ENCODE peak calls at places on chromosomes 7 and 10, in seven cellular contexts. B, M, A, Y, J, K and D are unnamed samples.

GRCh38 chr7:105625986-105626385 is 44.7 kb upstream of the EFCAB10 start:
- DNase-seq in Y (no peak), J (no peak), K (no peak), B (no peak), M (no peak), A (no peak), D (no peak)

GRCh38 chr7:100802951-100803350 is 24.4 kb downstream of the EPHB4 start:
- DNase-seq in Y (no peak), B (no peak), M (no peak), J (peak; percentile 32), K (peak; percentile 37), A (no peak), D (no peak)

GRCh38 chr10:73644015-73644743 is 2.9 kb upstream of the MYOZ1 start:
- DNase-seq in Y (peak; percentile 58), J (peak; percentile 65), M (no peak), K (no peak), B (peak; percentile 99), A (peak; percentile 63), D (no peak)

GRCh38 chr7:44964384-44964830 is 14.4 kb downstream of the MYO1G start:
- DNase-seq in Y (no peak), B (no peak), K (no peak), J (no peak), M (no peak), A (no peak), D (no peak)

GRCh38 chr7:26103541-26104070 is 48.4 kb upstream of the NFE2L3 start:
- DNase-seq in K (no peak), Y (no peak), B (no peak), M (no peak), A (no peak), J (no peak), D (no peak)

GRCh38 chr7:157480651-157481050 is 143.8 kb downstream of the DNAJB6 start:
- DNase-seq in A (no peak), M (no peak), B (no peak), K (peak; percentile 57), J (no peak), Y (no peak), D (no peak)

GRCh38 chr10:43120948-43121290 is 17.3 kb upstream of the CSGALNACT2 start:
- DNase-seq in M (no peak), J (no peak), K (peak; percentile 81), B (no peak), A (peak; percentile 26), Y (peak; percentile 80), D (no peak)

GRCh38 chr7:22485189-22485588 is 14.8 kb downstream of the STEAP1B start:
- DNase-seq in A (no peak), J (no peak), Y (no peak), M (no peak), B (peak; percentile 47), K (no peak), D (no peak)

GRCh38 chr10:55628260-55628701 is 732.8 kb downstream of the ZWINT start:
- DNase-seq in B (no peak), M (no peak), Y (peak; percentile 34), J (peak; percentile 36), A (no peak), K (peak; percentile 58), D (no peak)

GRCh38 chr7:135799881-135800280 is 51.3 kb upstream of the FAM180A start:
- DNase-seq in M (no peak), Y (no peak), A (no peak), B (no peak), J (no peak), K (no peak), D (no peak)

GRCh38 chr10:22386396-22386928 is 41.2 kb downstream of the SPAG6 start:
- DNase-seq in B (no peak), K (no peak), M (no peak), Y (no peak), J (no peak), A (no peak), D (no peak)

GRCh38 chr7:77665161-77665560 is 31.1 kb upstream of the RSBN1L start:
- DNase-seq in J (no peak), M (peak; percentile 83), B (no peak), A (no peak), Y (no peak), K (no peak), D (no peak)

GRCh38 chr10:79068203-79068561 is 584 bp upstream of the ZMIZ1 start:
- DNase-seq in K (peak; percentile 84), A (peak; percentile 52), Y (no peak), J (no peak), B (peak; percentile 63), M (no peak), D (no peak)

GRCh38 chr7:137953043-137953691 is 48.7 kb downstream of the CREB3L2 start:
- DNase-seq in K (no peak), M (no peak), Y (no peak), A (no peak), J (no peak), B (no peak), D (no peak)

GRCh38 chr7:12722720-12723241 is 35.3 kb downstream of the ARL4A start:
- DNase-seq in Y (no peak), M (no peak), J (peak; percentile 30), K (no peak), B (no peak), A (no peak), D (no peak)

GRCh38 chr10:72334832-72335393 is 19.8 kb downstream of the DNAJB12 start:
- DNase-seq in Y (peak; percentile 91), K (peak; percentile 92), M (no peak), J (peak; percentile 77), A (peak; percentile 96), B (no peak), D (no peak)

GRCh38 chr10:129848571-129849451 is 115.3 kb downstream of the EBF3 start:
- DNase-seq in A (no peak), B (no peak), Y (no peak), M (no peak), K (no peak), J (no peak), D (no peak)

GRCh38 chr7:12257582-12257981 is 46.5 kb downstream of the TMEM106B start:
- DNase-seq in B (peak; percentile 15), M (no peak), Y (no peak), K (no peak), A (peak; percentile 72), J (peak; percentile 91), D (no peak)

GRCh38 chr10:62148155-62148554 is 120.5 kb downstream of the RTKN2 start:
- DNase-seq in J (no peak), M (no peak), B (no peak), A (no peak), K (no peak), Y (no peak), D (no peak)

GRCh38 chr7:41033526-41033925 is 669.4 kb downstream of the INHBA start:
- DNase-seq in J (no peak), Y (no peak), K (no peak), B (no peak), A (no peak), M (no peak), D (no peak)

GRCh38 chr7:56051053-56051338 is 248 bp downstream of the PSPH start:
- DNase-seq in Y (no peak), K (no peak), B (no peak), J (no peak), M (no peak), A (no peak), D (no peak)

GRCh38 chr10:623039-623438 is 66.4 kb downstream of the DIP2C start:
- DNase-seq in J (no peak), A (no peak), K (peak; percentile 54), Y (peak; percentile 36), M (no peak), B (no peak), D (peak; percentile 69)

GRCh38 chr7:136947347-136947746 is 78.9 kb downstream of the CHRM2 start:
- DNase-seq in A (no peak), K (no peak), B (peak; percentile 44), J (no peak), Y (no peak), M (no peak), D (no peak)

GRCh38 chr7:107971613-107972012 is 31.3 kb downstream of the LAMB1 start:
- DNase-seq in Y (no peak), B (no peak), A (no peak), K (no peak), J (no peak), M (no peak), D (no peak)

GRCh38 chr7:107971100-107971499 is 31.9 kb downstream of the LAMB1 start:
- DNase-seq in Y (no peak), K (no peak), J (no peak), B (no peak), A (no peak), M (no peak), D (no peak)

GRCh38 chr7:107973861-107974260 is 29.1 kb downstream of the LAMB1 start:
- DNase-seq in M (no peak), A (no peak), B (no peak), Y (no peak), J (no peak), K (no peak), D (no peak)

GRCh38 chr7:107972075-107972482 is 30.9 kb downstream of the LAMB1 start:
- DNase-seq in K (no peak), M (no peak), A (no peak), B (no peak), J (no peak), Y (no peak), D (no peak)

GRCh38 chr7:107972986-107973385 is 30.0 kb downstream of the LAMB1 start:
- DNase-seq in K (no peak), A (no peak), B (no peak), J (no peak), Y (no peak), M (peak; percentile 46), D (no peak)
- H3K27ac ChIP-seq in K (no peak overlapping the region), A (no peak overlapping the region), B (no peak overlapping the region), J (peak overlapping the region; percentile 6), Y (no peak overlapping the region), M (peak overlapping the region; percentile 83), D (no peak overlapping the region)

GRCh38 chr10:91022924-91023707 is 102.2 kb upstream of the ANKRD1 start:
- DNase-seq in M (no peak), Y (no peak), B (no peak), A (no peak), K (no peak), J (no peak), D (peak; percentile 11)
- H3K27ac ChIP-seq in M (no peak overlapping the region), Y (no peak overlapping the region), B (no peak overlapping the region), A (no peak overlapping the region), K (no peak overlapping the region), J (no peak overlapping the region), D (peak overlapping the region; percentile 99)

DNA sequence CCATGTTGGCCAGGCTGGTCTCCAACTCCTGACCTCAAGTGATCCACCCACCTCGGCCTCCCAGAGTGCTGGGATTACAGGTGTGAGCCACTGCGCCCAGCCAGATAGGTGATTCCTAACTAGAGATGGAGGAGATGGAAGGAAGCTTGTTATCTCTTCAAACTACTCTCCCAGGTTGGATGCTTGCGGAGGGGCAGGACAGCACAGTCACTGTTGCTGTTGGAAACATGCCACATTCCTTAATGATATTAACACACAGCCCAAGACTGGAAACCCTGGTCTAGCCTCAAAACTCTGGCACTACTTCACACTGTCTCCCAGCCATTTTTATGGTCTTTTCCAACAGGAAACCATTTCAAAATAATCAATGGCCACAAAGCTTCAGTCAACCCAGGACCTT is 468.8 kb upstream of the NRP1 start:
- DNase-seq in Y (no peak), J (no peak), B (peak; percentile 66), M (peak; percentile 27), A (no peak), K (no peak), D (no peak)
- H3K27ac ChIP-seq in Y (no peak overlapping the region), J (no peak overlapping the region), B (no peak overlapping the region), M (peak overlapping the region; percentile 35), A (no peak overlapping the region), K (no peak overlapping the region), D (no peak overlapping the region)

DNA sequence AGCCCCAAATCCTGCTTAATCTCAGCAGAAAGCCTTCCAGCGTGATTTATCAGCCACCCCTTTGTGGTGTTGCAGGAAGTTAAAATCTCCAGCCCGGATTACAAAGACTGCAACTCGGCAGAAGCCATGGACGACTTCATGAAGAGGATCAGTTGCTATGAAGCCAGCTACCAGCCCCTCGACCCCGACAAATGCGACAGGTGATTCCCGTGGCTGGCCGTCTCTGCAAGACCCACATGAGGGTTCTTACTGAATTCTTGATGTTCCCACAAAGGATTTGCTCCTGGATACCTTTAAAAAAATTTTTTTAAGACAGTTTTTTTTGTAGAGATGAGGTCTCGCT is 16.7 kb downstream of the PFKFB3 start:
- DNase-seq in J (no peak), B (no peak), Y (no peak), K (no peak), A (no peak), M (no peak), D (no peak)
- H3K27ac ChIP-seq in J (no peak overlapping the region), B (no peak overlapping the region), Y (no peak overlapping the region), K (no peak overlapping the region), A (no peak overlapping the region), M (peak overlapping the region; percentile 81), D (no peak overlapping the region)